ENCODE peak calls at places on chromosomes 5 and 9, in nine cellular contexts. X, S, Z, H, Q, E, N, R and L are unnamed samples.
A peak's percentile ranks its signal among the peaks of the same experiment; 100 is the strongest.

GRCh38 chr5:109907751-109908150 is 218.0 kb downstream of the MAN2A1 start:
- DNase-seq in X (no peak), S (peak; percentile 10), Z (no peak), H (no peak), Q (peak; percentile 87), E (no peak), N (peak; percentile 69), R (no peak), L (peak; percentile 44)

GRCh38 chr9:32589083-32589713 is 16.2 kb upstream of the NDUFB6 start:
- DNase-seq in X (no peak), S (peak; percentile 62), Z (no peak), H (no peak), Q (peak; percentile 58), E (no peak), N (no peak), R (no peak), L (no peak)

GRCh38 chr9:9557804-9558334 is 1054.9 kb downstream of the PTPRD start:
- DNase-seq in X (no peak), S (no peak), Z (no peak), H (no peak), Q (no peak), E (no peak), N (no peak), R (no peak), L (no peak)

GRCh38 chr5:95812100-95812472 is 10.4 kb downstream of the GLRX start:
- DNase-seq in X (peak; percentile 80), S (no peak), Z (no peak), H (no peak), Q (no peak), E (no peak), N (no peak), R (no peak), L (no peak)

GRCh38 chr9:127955294-127956015 is 17.8 kb upstream of the DPM2 start:
- DNase-seq in X (peak; percentile 95), S (no peak), Z (peak; percentile 84), H (peak; percentile 38), Q (no peak), E (peak; percentile 94), N (no peak), R (peak; percentile 80), L (no peak)

GRCh38 chr5:44252545-44252944 is 136.7 kb downstream of the FGF10 start:
- DNase-seq in X (no peak), S (no peak), Z (no peak), H (no peak), Q (no peak), E (no peak), N (no peak), R (no peak), L (no peak)

GRCh38 chr9:124506931-124507879 is at the start of gene NR5A1:
- DNase-seq in X (peak; percentile 88), S (no peak), Z (no peak), H (no peak), Q (no peak), E (no peak), N (no peak), R (no peak), L (no peak)

GRCh38 chr5:112921031-112921832 is 795 bp downstream of the REEP5 start:
- DNase-seq in X (peak; percentile 63), S (peak; percentile 85), Z (peak; percentile 88), H (peak; percentile 82), Q (peak; percentile 61), E (peak; percentile 93), N (no peak), R (peak; percentile 72), L (no peak)

GRCh38 chr9:84151236-84151635 is 170.6 kb downstream of the RMI1 start:
- DNase-seq in X (no peak), S (no peak), Z (no peak), H (no peak), Q (no peak), E (no peak), N (no peak), R (no peak), L (no peak)

GRCh38 chr5:13976867-13977479 is 32.5 kb upstream of the DNAH5 start:
- DNase-seq in X (no peak), S (peak; percentile 60), Z (no peak), H (no peak), Q (peak; percentile 50), E (no peak), N (no peak), R (no peak), L (no peak)

GRCh38 chr5:89024082-89024481 is 141.1 kb upstream of the MEF2C start:
- DNase-seq in X (no peak), S (no peak), Z (no peak), H (no peak), Q (no peak), E (no peak), N (no peak), R (no peak), L (no peak)

GRCh38 chr9:98970532-98971041 is 26.9 kb downstream of the COL15A1 start:
- DNase-seq in X (no peak), S (no peak), Z (no peak), H (no peak), Q (no peak), E (no peak), N (no peak), R (no peak), L (no peak)

GRCh38 chr5:33795532-33795931 is 96.3 kb downstream of the ADAMTS12 start:
- DNase-seq in X (no peak), S (no peak), Z (no peak), H (no peak), Q (no peak), E (no peak), N (no peak), R (no peak), L (no peak)

GRCh38 chr5:27592231-27592630 is 553.8 kb upstream of the CDH9 start:
- DNase-seq in X (no peak), S (no peak), Z (no peak), H (no peak), Q (no peak), E (no peak), N (no peak), R (no peak), L (no peak)

GRCh38 chr5:149135536-149136201 is 5.6 kb upstream of the ABLIM3 start:
- DNase-seq in X (no peak), S (no peak), Z (no peak), H (no peak), Q (peak; percentile 79), E (no peak), N (peak; percentile 38), R (no peak), L (peak; percentile 62)

GRCh38 chr5:150599917-150600511 is 40.4 kb upstream of the SYNPO start:
- DNase-seq in X (peak; percentile 76), S (peak; percentile 77), Z (peak; percentile 89), H (peak; percentile 89), Q (peak; percentile 45), E (peak; percentile 91), N (no peak), R (no peak), L (no peak)

GRCh38 chr5:119274024-119274766 is 81.6 kb upstream of the TNFAIP8 start:
- DNase-seq in X (no peak), S (no peak), Z (no peak), H (no peak), Q (no peak), E (no peak), N (no peak), R (no peak), L (no peak)
- H3K4me3 ChIP-seq in X (no peak overlapping the region), S (no peak overlapping the region), Z (no peak overlapping the region), H (no peak overlapping the region), Q (no peak overlapping the region), E (no peak overlapping the region), N (no peak overlapping the region), R (peak overlapping the region; percentile 96), L (no peak overlapping the region)

DNA sequence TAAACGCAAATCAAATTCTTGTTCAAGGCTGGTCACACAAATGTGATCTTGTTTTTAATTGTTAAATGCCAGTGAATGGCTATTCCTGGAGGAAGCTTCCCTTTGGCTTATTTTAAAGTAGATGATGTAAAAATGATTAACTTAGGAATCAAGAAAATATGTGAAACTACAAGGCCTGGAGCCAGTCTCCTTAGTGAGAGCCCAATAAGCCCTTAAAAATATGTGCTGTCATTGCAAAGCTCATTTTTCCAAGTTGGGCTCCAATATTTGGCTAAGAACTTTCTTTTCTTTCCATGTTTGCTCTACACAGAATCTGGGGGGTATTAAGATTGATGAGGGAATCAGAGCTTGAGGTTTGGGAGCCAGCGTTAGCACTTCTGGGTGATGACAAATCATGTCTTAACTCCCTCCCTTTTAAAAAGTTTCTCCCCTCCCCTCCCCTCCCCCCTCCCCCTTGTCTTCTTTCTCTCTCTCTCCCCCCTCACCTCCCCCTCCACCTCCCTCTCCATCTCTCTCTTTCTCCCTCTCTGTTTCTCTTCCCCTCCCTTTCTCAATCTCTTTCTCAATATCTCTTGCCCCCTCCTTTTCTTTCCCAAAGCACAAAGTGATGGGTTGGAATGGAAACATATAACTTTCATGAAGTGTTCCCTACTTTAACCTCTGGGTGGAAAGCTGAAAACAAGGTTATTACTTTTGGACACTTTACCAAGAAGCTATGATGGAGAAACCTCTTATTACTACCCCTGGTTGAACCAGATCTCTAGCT is 86.0 kb downstream of the FBXL7 start:
- DNase-seq in X (no peak), S (no peak), Z (no peak), H (no peak), Q (peak; percentile 90), E (no peak), N (no peak), R (no peak), L (peak; percentile 79)
- H3K4me3 ChIP-seq in X (no peak overlapping the region), S (no peak overlapping the region), Z (no peak overlapping the region), H (no peak overlapping the region), Q (no peak overlapping the region), E (no peak overlapping the region), N (no peak overlapping the region), R (no peak overlapping the region), L (no peak overlapping the region)

DNA sequence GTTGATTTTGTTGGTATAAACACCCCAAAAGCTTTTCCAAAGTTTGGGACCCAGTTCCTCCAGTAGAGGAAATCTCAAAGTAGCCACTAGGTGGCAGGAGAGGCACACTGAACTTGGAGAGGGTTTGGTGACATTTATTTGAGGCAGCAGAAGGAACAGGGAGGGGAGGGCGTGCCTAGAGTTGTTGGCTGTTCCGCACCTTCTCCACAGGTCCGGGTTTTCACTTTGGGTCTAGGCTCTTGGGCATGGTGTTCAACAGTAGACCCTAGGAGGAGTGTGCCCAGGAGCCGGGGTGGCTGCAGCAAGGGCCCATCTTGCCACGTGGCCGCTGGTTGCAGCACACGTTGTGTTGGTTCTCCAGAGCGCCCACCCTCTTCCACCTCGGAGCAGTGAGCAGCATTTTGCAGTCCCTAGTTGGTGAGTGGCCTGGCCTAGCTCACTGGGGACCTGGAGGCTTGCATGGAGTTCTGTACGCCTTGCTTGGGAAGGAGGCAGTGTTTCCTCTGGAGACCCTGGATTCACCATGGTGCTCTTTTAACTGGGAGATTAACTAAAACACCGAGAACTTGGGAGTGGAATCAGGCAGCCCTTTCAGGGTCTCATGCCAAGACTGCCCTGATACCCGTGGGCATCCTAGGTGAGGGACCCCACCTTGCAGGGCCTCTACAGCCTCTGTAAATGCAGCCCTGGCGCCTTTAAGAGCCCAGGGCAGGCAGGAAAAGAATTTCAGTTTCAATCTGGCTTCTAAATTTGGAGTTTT is 28.2 kb downstream of the PTPA start:
- DNase-seq in X (peak; percentile 86), S (peak; percentile 93), Z (peak; percentile 77), H (peak; percentile 60), Q (peak; percentile 86), E (peak; percentile 94), N (peak; percentile 68), R (peak; percentile 82), L (no peak)
- H3K4me3 ChIP-seq in X (no peak overlapping the region), S (peak overlapping the region; percentile 41), Z (peak overlapping the region; percentile 61), H (peak overlapping the region; percentile 29), Q (peak overlapping the region; percentile 63), E (no peak overlapping the region), N (peak overlapping the region; percentile 52), R (peak overlapping the region; percentile 55), L (peak overlapping the region; percentile 44)

DNA sequence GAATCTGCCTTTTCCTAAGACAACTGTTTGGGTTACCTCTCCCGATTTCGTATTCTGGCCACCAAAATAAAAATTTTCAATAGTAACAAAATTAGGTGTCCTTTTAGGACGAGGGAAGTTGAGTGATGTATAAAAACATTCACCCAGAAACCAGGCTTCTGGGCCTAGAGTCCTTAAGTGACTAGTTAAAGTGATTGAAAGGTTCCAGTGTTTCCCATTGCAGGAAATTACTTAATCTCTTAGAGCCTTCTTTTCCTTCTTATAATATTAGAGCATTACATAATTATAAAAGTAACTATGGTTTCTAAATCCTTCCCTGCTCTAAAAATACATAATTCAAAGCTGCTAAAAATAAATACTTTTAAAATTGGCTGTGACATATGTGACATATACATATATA is 7.3 kb downstream of the MCIDAS start:
- DNase-seq in X (no peak), S (no peak), Z (no peak), H (no peak), Q (no peak), E (no peak), N (no peak), R (no peak), L (no peak)
- H3K4me3 ChIP-seq in X (no peak overlapping the region), S (no peak overlapping the region), Z (no peak overlapping the region), H (no peak overlapping the region), Q (no peak overlapping the region), E (no peak overlapping the region), N (no peak overlapping the region), R (no peak overlapping the region), L (no peak overlapping the region)